ENCODE peak calls at places on chromosomes 16 and 17, in four cellular contexts. E, Y, K and D are unnamed samples.

GRCh38 chr16:55323637-55324490 is at the start of gene IRX6:
- DNase-seq in Y (peak), E (no peak), K (peak), D (no peak)

GRCh38 chr17:72126575-72127486 is 6.0 kb downstream of the SOX9 start:
- DNase-seq in E (peak), K (no peak), Y (no peak), D (peak)

GRCh38 chr16:72072514-72073342 is 9.7 kb downstream of the HPR start:
- DNase-seq in K (peak), Y (peak), E (no peak), D (no peak)

GRCh38 chr16:67708368-67708771 is 10.7 kb downstream of the GFOD2 start:
- DNase-seq in E (peak), K (no peak), Y (no peak), D (no peak)

GRCh38 chr17:80082403-80083135 is 18.8 kb upstream of the GAA start:
- DNase-seq in Y (peak), K (peak), E (peak), D (peak)

GRCh38 chr17:17401271-17401781 is 75.5 kb upstream of the MED9 start:
- DNase-seq in Y (peak), K (peak), E (no peak), D (peak)

GRCh38 chr17:27733771-27734170 is 66.6 kb downstream of the NOS2 start:
- DNase-seq in K (peak), Y (peak), E (peak), D (peak)

GRCh38 chr16:27764869-27765675 is 215.1 kb downstream of the KATNIP start:
- DNase-seq in K (no peak), Y (no peak), E (no peak), D (no peak)

GRCh38 chr17:41785876-41786226 is 660 bp downstream of the JUP start:
- DNase-seq in E (no peak), K (peak), Y (peak), D (no peak)

GRCh38 chr16:66342294-66342900 is 24.1 kb upstream of the CDH5 start:
- DNase-seq in K (peak), E (no peak), Y (peak), D (peak)

DNA sequence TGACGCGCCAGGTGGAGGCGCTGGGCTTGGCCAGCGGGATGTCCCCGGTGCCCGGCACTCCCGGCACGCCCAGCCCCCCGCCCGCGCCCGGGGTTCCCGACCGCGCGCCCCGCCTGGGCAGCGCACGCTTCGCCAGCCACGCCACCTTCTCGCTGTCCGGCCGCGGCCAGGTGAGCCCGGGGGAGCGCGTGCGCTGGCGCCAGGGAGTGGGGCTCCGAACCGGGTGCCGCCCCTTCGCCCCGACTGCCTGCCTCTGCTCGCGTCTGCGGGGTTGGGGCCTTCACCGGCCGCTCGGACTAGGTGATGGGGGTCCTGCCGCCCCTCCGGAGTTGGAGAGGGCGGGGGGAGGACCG is 482 bp downstream of the SMTNL2 start:
- DNase-seq in Y (no peak), E (no peak), K (no peak), D (no peak)
- H2BK120ac ChIP-seq in Y (no peak), E (no peak), K (no peak), D (no peak)

DNA sequence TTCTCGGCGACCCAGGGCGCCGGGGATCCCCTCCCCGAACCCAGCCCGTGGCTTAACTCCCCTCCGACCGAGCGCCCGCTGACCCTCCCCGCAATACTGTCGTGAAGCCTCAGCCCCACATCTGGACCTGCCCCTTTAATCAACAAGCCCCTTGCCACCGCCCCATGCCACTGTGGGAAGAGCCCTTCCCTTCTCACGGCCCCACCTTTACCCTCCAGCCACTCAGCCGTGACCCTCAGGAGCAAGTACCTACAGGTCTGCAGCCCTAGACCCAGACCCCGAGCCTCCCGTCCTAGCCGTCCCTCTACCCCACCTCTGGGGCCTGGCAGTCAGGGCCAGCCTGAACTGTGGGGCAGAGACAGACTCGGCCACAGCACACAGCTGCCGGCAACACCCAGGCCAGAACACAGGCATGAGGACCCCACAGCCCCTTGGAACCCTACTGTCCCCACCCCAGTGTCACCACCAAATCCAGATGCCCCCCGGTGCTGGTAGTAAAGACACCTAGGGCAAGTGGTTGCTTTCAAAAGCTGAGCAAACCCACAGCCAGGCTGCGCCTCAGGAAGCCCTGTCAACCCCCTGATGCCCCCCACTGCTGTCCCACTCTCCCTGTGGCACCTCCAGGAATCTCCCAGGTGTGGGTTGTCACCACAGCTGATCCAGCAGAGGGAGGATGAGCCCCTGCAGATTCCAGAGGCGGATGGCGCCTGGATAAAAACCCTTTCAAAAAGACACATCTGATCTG is 1.4 kb downstream of the NXPH3 start:
- DNase-seq in E (no peak), K (no peak), Y (peak), D (no peak)
- H2BK120ac ChIP-seq in E (peak), K (no peak), Y (no peak), D (no peak)

DNA sequence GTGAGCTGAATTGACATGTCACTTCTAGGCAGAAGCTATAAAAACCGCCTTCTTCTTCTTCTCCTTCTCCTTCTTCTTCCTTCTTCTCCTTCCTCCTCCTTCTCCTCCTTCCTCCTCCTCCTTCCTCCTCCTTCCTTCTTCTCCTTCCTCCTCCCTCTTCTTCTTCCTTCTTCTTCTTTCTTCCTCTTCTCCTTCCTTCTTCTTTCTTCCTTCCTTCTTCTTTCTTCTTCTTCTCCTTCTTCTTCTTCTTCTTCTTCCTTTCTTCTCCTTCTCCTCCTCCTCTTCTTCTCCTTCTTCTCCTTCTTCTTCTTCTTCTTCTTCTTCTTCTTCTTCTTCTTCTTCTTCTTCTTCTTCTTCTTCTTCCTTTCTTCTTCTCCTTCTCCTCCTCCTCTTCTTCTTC is 4.8 kb upstream of the FBXL19 start:
- DNase-seq in E (no peak), K (no peak), Y (no peak), D (no peak)
- H2BK120ac ChIP-seq in E (no peak), K (no peak), Y (no peak), D (no peak)

GRCh38 chr16:85137323-85138072 is 25.2 kb upstream of the CIBAR2 start:
- DNase-seq in Y (no peak), K (no peak), E (peak), D (peak)
- H2BK120ac ChIP-seq in Y (no peak), K (no peak), E (peak), D (peak)

GRCh38 chr17:77375108-77375507 is 234.3 kb downstream of the SEC14L1 start:
- DNase-seq in K (no peak), E (no peak), Y (no peak), D (no peak)
- H2BK120ac ChIP-seq in K (no peak), E (peak), Y (no peak), D (no peak)

DNA sequence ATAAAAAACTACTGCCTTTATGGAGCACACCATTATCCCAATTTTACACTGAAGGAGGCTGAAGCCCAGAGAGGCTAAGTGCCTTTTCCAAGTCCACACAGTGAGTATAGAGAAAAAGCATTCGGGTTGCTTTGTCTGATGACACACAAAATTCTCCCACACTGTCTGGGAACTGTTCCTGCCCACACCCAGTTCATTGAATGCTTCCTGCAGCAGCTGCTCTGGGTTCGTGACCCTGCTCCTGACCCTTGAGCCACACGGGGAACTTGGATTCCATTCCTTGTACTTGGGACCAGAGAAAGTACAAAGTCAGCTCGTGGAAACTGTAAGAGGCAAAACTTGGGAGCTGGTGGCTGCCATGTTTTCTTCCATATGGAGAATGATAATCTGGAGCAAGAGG is 57.9 kb downstream of the AKAP1 start:
- DNase-seq in Y (no peak), K (no peak), E (no peak), D (peak)
- H2BK120ac ChIP-seq in Y (no peak), K (no peak), E (no peak), D (no peak)

GRCh38 chr17:55729484-55729883 is 6.8 kb upstream of the TMEM100 start:
- DNase-seq in K (no peak), E (no peak), Y (no peak), D (no peak)

GRCh38 chr17:55728833-55729232 is 6.2 kb upstream of the TMEM100 start:
- DNase-seq in K (no peak), Y (no peak), E (no peak), D (peak)

GRCh38 chr17:55730808-55731207 is 8.1 kb upstream of the TMEM100 start:
- DNase-seq in E (no peak), K (no peak), Y (no peak), D (no peak)

GRCh38 chr17:55731586-55732250 is 9.1 kb upstream of the TMEM100 start:
- DNase-seq in Y (peak), K (peak), E (peak), D (peak)

GRCh38 chr17:55730380-55730779 is 7.7 kb upstream of the TMEM100 start:
- DNase-seq in E (no peak), K (no peak), Y (no peak), D (no peak)
- H2BK120ac ChIP-seq in E (no peak), K (no peak), Y (no peak), D (no peak)